ENCODE peak calls at places on chromosomes 3 and 15, in four cellular contexts. One of them, this sample, is unnamed.

GRCh38 chr15:66287461-66288055 is 5.8 kb upstream of the DIS3L start:
- DNase-seq in globus pallidus: peak
- DNase-seq in choroid plexus epithelial cell: peak
- DNase-seq in activated gamma-delta T cell treated with Interleukin-2 at 50 U/mL for 16 hours: no peak
- DNase-seq in this sample: no peak

GRCh38 chr15:28943611-28944230 is 57.9 kb downstream of the APBA2 start:
- DNase-seq in globus pallidus: no peak
- DNase-seq in choroid plexus epithelial cell: no peak
- DNase-seq in activated gamma-delta T cell treated with Interleukin-2 at 50 U/mL for 16 hours: no peak
- DNase-seq in this sample: no peak

GRCh38 chr3:85342915-85343314 is 384.1 kb downstream of the CADM2 start:
- DNase-seq in globus pallidus: peak
- DNase-seq in choroid plexus epithelial cell: peak
- DNase-seq in activated gamma-delta T cell treated with Interleukin-2 at 50 U/mL for 16 hours: no peak
- DNase-seq in this sample: no peak

GRCh38 chr3:197465996-197466549 is 89.7 kb downstream of the BDH1 start:
- DNase-seq in globus pallidus: no peak
- DNase-seq in choroid plexus epithelial cell: peak
- DNase-seq in activated gamma-delta T cell treated with Interleukin-2 at 50 U/mL for 16 hours: no peak
- DNase-seq in this sample: no peak

GRCh38 chr3:108552267-108553159 is 36.7 kb downstream of the CIP2A start:
- DNase-seq in globus pallidus: peak
- DNase-seq in choroid plexus epithelial cell: peak
- DNase-seq in activated gamma-delta T cell treated with Interleukin-2 at 50 U/mL for 16 hours: no peak
- DNase-seq in this sample: peak

GRCh38 chr15:25795712-25796111 is 67.4 kb downstream of the ATP10A start:
- DNase-seq in globus pallidus: no peak
- DNase-seq in choroid plexus epithelial cell: no peak
- DNase-seq in activated gamma-delta T cell treated with Interleukin-2 at 50 U/mL for 16 hours: no peak
- DNase-seq in this sample: no peak

GRCh38 chr3:155664922-155665695 is 79.8 kb downstream of the PLCH1 start:
- DNase-seq in globus pallidus: peak
- DNase-seq in choroid plexus epithelial cell: peak
- DNase-seq in activated gamma-delta T cell treated with Interleukin-2 at 50 U/mL for 16 hours: no peak
- DNase-seq in this sample: peak

GRCh38 chr15:91857772-91858171 is 4.3 kb downstream of the SLCO3A1 start:
- DNase-seq in globus pallidus: no peak
- DNase-seq in choroid plexus epithelial cell: no peak
- DNase-seq in activated gamma-delta T cell treated with Interleukin-2 at 50 U/mL for 16 hours: peak
- DNase-seq in this sample: no peak

GRCh38 chr3:187130346-187131066 is 8.8 kb downstream of the RPL39L start:
- DNase-seq in globus pallidus: no peak
- DNase-seq in choroid plexus epithelial cell: peak
- DNase-seq in activated gamma-delta T cell treated with Interleukin-2 at 50 U/mL for 16 hours: peak
- DNase-seq in this sample: peak

GRCh38 chr15:67836134-67836455 is 3.8 kb downstream of the RNU6-1 start:
- DNase-seq in globus pallidus: no peak
- DNase-seq in choroid plexus epithelial cell: no peak
- DNase-seq in activated gamma-delta T cell treated with Interleukin-2 at 50 U/mL for 16 hours: no peak
- DNase-seq in this sample: no peak

GRCh38 chr3:120652896-120653545 is 29.0 kb downstream of the HGD start:
- DNase-seq in globus pallidus: no peak
- DNase-seq in choroid plexus epithelial cell: no peak
- DNase-seq in activated gamma-delta T cell treated with Interleukin-2 at 50 U/mL for 16 hours: no peak
- DNase-seq in this sample: no peak

GRCh38 chr3:41200669-41201021 is 1.3 kb downstream of the CTNNB1 start:
- DNase-seq in globus pallidus: peak
- DNase-seq in choroid plexus epithelial cell: peak
- DNase-seq in activated gamma-delta T cell treated with Interleukin-2 at 50 U/mL for 16 hours: no peak
- DNase-seq in this sample: peak

GRCh38 chr3:122247087-122247824 is 63.8 kb downstream of the CASR start:
- DNase-seq in globus pallidus: no peak
- DNase-seq in choroid plexus epithelial cell: no peak
- DNase-seq in activated gamma-delta T cell treated with Interleukin-2 at 50 U/mL for 16 hours: no peak
- DNase-seq in this sample: no peak

GRCh38 chr15:70328137-70329115 is 230.7 kb upstream of the TLE3 start:
- DNase-seq in globus pallidus: peak
- DNase-seq in choroid plexus epithelial cell: peak
- DNase-seq in activated gamma-delta T cell treated with Interleukin-2 at 50 U/mL for 16 hours: no peak
- DNase-seq in this sample: no peak

GRCh38 chr15:38130739-38131498 is 121.7 kb upstream of the SPRED1 start:
- DNase-seq in globus pallidus: peak
- DNase-seq in choroid plexus epithelial cell: peak
- DNase-seq in activated gamma-delta T cell treated with Interleukin-2 at 50 U/mL for 16 hours: no peak
- DNase-seq in this sample: peak

GRCh38 chr3:143171656-143172055 is 52.1 kb downstream of the CHST2 start:
- DNase-seq in globus pallidus: no peak
- DNase-seq in choroid plexus epithelial cell: peak
- DNase-seq in activated gamma-delta T cell treated with Interleukin-2 at 50 U/mL for 16 hours: no peak
- DNase-seq in this sample: no peak

GRCh38 chr3:68793750-68794149 is 138.6 kb downstream of the TAFA4 start:
- DNase-seq in globus pallidus: no peak
- DNase-seq in choroid plexus epithelial cell: no peak
- DNase-seq in activated gamma-delta T cell treated with Interleukin-2 at 50 U/mL for 16 hours: no peak
- DNase-seq in this sample: no peak